ENCODE peak calls at places on chromosomes 7 and 10, in seven cellular contexts. One of them, this sample, is unnamed.

GRCh38 chr7:112272921-112273561 is 66.5 kb downstream of the ZNF277 start:
- DNase-seq in GM06990: no peak
- DNase-seq in CD8-positive, alpha-beta T cell: no peak
- DNase-seq in PC-3: no peak
- DNase-seq in tibial artery: no peak
- DNase-seq in bronchial epithelial cell: no peak
- DNase-seq in fibroblast of lung: peak; percentile 9
- DNase-seq in this sample: no peak

GRCh38 chr7:121994625-121995410 is 121.9 kb downstream of the PTPRZ1 start:
- DNase-seq in GM06990: peak; percentile 33
- DNase-seq in CD8-positive, alpha-beta T cell: peak; percentile 22
- DNase-seq in PC-3: peak; percentile 78
- DNase-seq in tibial artery: peak; percentile 48
- DNase-seq in bronchial epithelial cell: peak; percentile 83
- DNase-seq in fibroblast of lung: peak; percentile 84
- DNase-seq in this sample: peak; percentile 47

GRCh38 chr10:14478639-14479038 is 147.9 kb upstream of the FRMD4A start:
- DNase-seq in GM06990: no peak
- DNase-seq in CD8-positive, alpha-beta T cell: no peak
- DNase-seq in PC-3: peak; percentile 27
- DNase-seq in tibial artery: peak; percentile 54
- DNase-seq in bronchial epithelial cell: peak; percentile 37
- DNase-seq in fibroblast of lung: peak; percentile 85
- DNase-seq in this sample: peak; percentile 40

GRCh38 chr10:15439381-15439837 is 68.3 kb upstream of the FAM171A1 start:
- DNase-seq in GM06990: no peak
- DNase-seq in CD8-positive, alpha-beta T cell: no peak
- DNase-seq in PC-3: no peak
- DNase-seq in tibial artery: peak; percentile 36
- DNase-seq in bronchial epithelial cell: peak; percentile 60
- DNase-seq in fibroblast of lung: peak; percentile 43
- DNase-seq in this sample: no peak

GRCh38 chr10:35140727-35141126 is 14.1 kb downstream of the CREM start:
- DNase-seq in GM06990: no peak
- DNase-seq in CD8-positive, alpha-beta T cell: no peak
- DNase-seq in PC-3: no peak
- DNase-seq in tibial artery: no peak
- DNase-seq in bronchial epithelial cell: no peak
- DNase-seq in fibroblast of lung: no peak
- DNase-seq in this sample: no peak

GRCh38 chr10:112525215-112525614 is 78.2 kb downstream of the VTI1A start:
- DNase-seq in GM06990: no peak
- DNase-seq in CD8-positive, alpha-beta T cell: no peak
- DNase-seq in PC-3: peak; percentile 13
- DNase-seq in tibial artery: no peak
- DNase-seq in bronchial epithelial cell: peak; percentile 72
- DNase-seq in fibroblast of lung: no peak
- DNase-seq in this sample: no peak

GRCh38 chr10:33257439-33257838 is 77.0 kb downstream of the NRP1 start:
- DNase-seq in GM06990: no peak
- DNase-seq in CD8-positive, alpha-beta T cell: no peak
- DNase-seq in PC-3: peak; percentile 68
- DNase-seq in tibial artery: no peak
- DNase-seq in bronchial epithelial cell: peak; percentile 42
- DNase-seq in fibroblast of lung: no peak
- DNase-seq in this sample: no peak

GRCh38 chr10:77636967-77637473 is 588 bp downstream of the KCNMA1 start:
- DNase-seq in GM06990: peak; percentile 34
- DNase-seq in CD8-positive, alpha-beta T cell: no peak
- DNase-seq in PC-3: no peak
- DNase-seq in tibial artery: no peak
- DNase-seq in bronchial epithelial cell: no peak
- DNase-seq in fibroblast of lung: no peak
- DNase-seq in this sample: no peak

GRCh38 chr7:55325371-55325792 is 39.8 kb upstream of the LANCL2 start:
- DNase-seq in GM06990: no peak
- DNase-seq in CD8-positive, alpha-beta T cell: no peak
- DNase-seq in PC-3: peak; percentile 83
- DNase-seq in tibial artery: peak; percentile 51
- DNase-seq in bronchial epithelial cell: peak; percentile 3
- DNase-seq in fibroblast of lung: peak; percentile 96
- DNase-seq in this sample: peak; percentile 63

GRCh38 chr7:107164092-107164491 is 4.7 kb upstream of the HBP1 start:
- DNase-seq in GM06990: no peak
- DNase-seq in CD8-positive, alpha-beta T cell: no peak
- DNase-seq in PC-3: peak; percentile 49
- DNase-seq in tibial artery: no peak
- DNase-seq in bronchial epithelial cell: peak; percentile 37
- DNase-seq in fibroblast of lung: no peak
- DNase-seq in this sample: no peak

GRCh38 chr10:119908201-119908600 is 15.7 kb downstream of the SEC23IP start:
- DNase-seq in GM06990: no peak
- DNase-seq in CD8-positive, alpha-beta T cell: no peak
- DNase-seq in PC-3: no peak
- DNase-seq in tibial artery: no peak
- DNase-seq in bronchial epithelial cell: no peak
- DNase-seq in fibroblast of lung: peak; percentile 5
- DNase-seq in this sample: no peak

GRCh38 chr7:131068604-131069021 is 259.1 kb upstream of the MKLN1 start:
- DNase-seq in GM06990: no peak
- DNase-seq in CD8-positive, alpha-beta T cell: no peak
- DNase-seq in PC-3: peak; percentile 18
- DNase-seq in tibial artery: no peak
- DNase-seq in bronchial epithelial cell: peak; percentile 8
- DNase-seq in fibroblast of lung: peak; percentile 45
- DNase-seq in this sample: no peak

GRCh38 chr10:82867056-82867455 is 992.1 kb downstream of the NRG3 start:
- DNase-seq in GM06990: no peak
- DNase-seq in CD8-positive, alpha-beta T cell: no peak
- DNase-seq in PC-3: no peak
- DNase-seq in tibial artery: no peak
- DNase-seq in bronchial epithelial cell: no peak
- DNase-seq in fibroblast of lung: no peak
- DNase-seq in this sample: no peak

GRCh38 chr7:118449797-118450196 is 225.3 kb downstream of the ANKRD7 start:
- DNase-seq in GM06990: no peak
- DNase-seq in CD8-positive, alpha-beta T cell: no peak
- DNase-seq in PC-3: no peak
- DNase-seq in tibial artery: no peak
- DNase-seq in bronchial epithelial cell: no peak
- DNase-seq in fibroblast of lung: no peak
- DNase-seq in this sample: no peak

GRCh38 chr7:74572301-74573090 is 85.0 kb upstream of the GTF2I start:
- DNase-seq in GM06990: no peak
- DNase-seq in CD8-positive, alpha-beta T cell: no peak
- DNase-seq in PC-3: no peak
- DNase-seq in tibial artery: no peak
- DNase-seq in bronchial epithelial cell: no peak
- DNase-seq in fibroblast of lung: no peak
- DNase-seq in this sample: no peak

GRCh38 chr10:22259280-22259679 is 41.5 kb upstream of the EBLN1 start:
- DNase-seq in GM06990: no peak
- DNase-seq in CD8-positive, alpha-beta T cell: peak; percentile 21
- DNase-seq in PC-3: peak; percentile 11
- DNase-seq in tibial artery: no peak
- DNase-seq in bronchial epithelial cell: no peak
- DNase-seq in fibroblast of lung: peak; percentile 20
- DNase-seq in this sample: no peak

GRCh38 chr7:31883761-31884164 is 186.4 kb downstream of the PDE1C start:
- DNase-seq in GM06990: peak; percentile 68
- DNase-seq in CD8-positive, alpha-beta T cell: no peak
- DNase-seq in PC-3: peak; percentile 77
- DNase-seq in tibial artery: no peak
- DNase-seq in bronchial epithelial cell: peak; percentile 67
- DNase-seq in fibroblast of lung: peak; percentile 2
- DNase-seq in this sample: peak; percentile 37

GRCh38 chr7:7567898-7568531 is 1.3 kb downstream of the MIOS start:
- DNase-seq in GM06990: no peak
- DNase-seq in CD8-positive, alpha-beta T cell: no peak
- DNase-seq in PC-3: peak; percentile 27
- DNase-seq in tibial artery: no peak
- DNase-seq in bronchial epithelial cell: peak; percentile 35
- DNase-seq in fibroblast of lung: no peak
- DNase-seq in this sample: no peak

GRCh38 chr10:129505500-129506075 is 38.5 kb downstream of the MGMT start:
- DNase-seq in GM06990: no peak
- DNase-seq in CD8-positive, alpha-beta T cell: no peak
- DNase-seq in PC-3: no peak
- DNase-seq in tibial artery: no peak
- DNase-seq in bronchial epithelial cell: peak; percentile 92
- DNase-seq in fibroblast of lung: no peak
- DNase-seq in this sample: no peak

GRCh38 chr7:26650081-26650480 is 214.3 kb downstream of the SKAP2 start:
- DNase-seq in GM06990: no peak
- DNase-seq in CD8-positive, alpha-beta T cell: no peak
- DNase-seq in PC-3: no peak
- DNase-seq in tibial artery: no peak
- DNase-seq in bronchial epithelial cell: no peak
- DNase-seq in fibroblast of lung: no peak
- DNase-seq in this sample: no peak

GRCh38 chr7:120794100-120794729 is 63.7 kb downstream of the TSPAN12 start:
- DNase-seq in GM06990: no peak
- DNase-seq in CD8-positive, alpha-beta T cell: no peak
- DNase-seq in PC-3: no peak
- DNase-seq in tibial artery: no peak
- DNase-seq in bronchial epithelial cell: peak; percentile 79
- DNase-seq in fibroblast of lung: peak; percentile 24
- DNase-seq in this sample: no peak

GRCh38 chr10:75851946-75852345 is 420.5 kb downstream of the LRMDA start:
- DNase-seq in GM06990: no peak
- DNase-seq in CD8-positive, alpha-beta T cell: no peak
- DNase-seq in PC-3: no peak
- DNase-seq in tibial artery: no peak
- DNase-seq in bronchial epithelial cell: no peak
- DNase-seq in fibroblast of lung: no peak
- DNase-seq in this sample: no peak

GRCh38 chr10:75857269-75857846 is 425.9 kb downstream of the LRMDA start:
- DNase-seq in GM06990: no peak
- DNase-seq in CD8-positive, alpha-beta T cell: no peak
- DNase-seq in PC-3: no peak
- DNase-seq in tibial artery: no peak
- DNase-seq in bronchial epithelial cell: no peak
- DNase-seq in fibroblast of lung: no peak
- DNase-seq in this sample: no peak

GRCh38 chr10:75857896-75858295 is 426.5 kb downstream of the LRMDA start:
- DNase-seq in GM06990: no peak
- DNase-seq in CD8-positive, alpha-beta T cell: no peak
- DNase-seq in PC-3: no peak
- DNase-seq in tibial artery: no peak
- DNase-seq in bronchial epithelial cell: no peak
- DNase-seq in fibroblast of lung: no peak
- DNase-seq in this sample: no peak

GRCh38 chr10:75858357-75858756 is 426.9 kb downstream of the LRMDA start:
- DNase-seq in GM06990: no peak
- DNase-seq in CD8-positive, alpha-beta T cell: no peak
- DNase-seq in PC-3: no peak
- DNase-seq in tibial artery: no peak
- DNase-seq in bronchial epithelial cell: no peak
- DNase-seq in fibroblast of lung: no peak
- DNase-seq in this sample: no peak

GRCh38 chr10:75853085-75853484 is 421.7 kb downstream of the LRMDA start:
- DNase-seq in GM06990: no peak
- DNase-seq in CD8-positive, alpha-beta T cell: no peak
- DNase-seq in PC-3: peak; percentile 63
- DNase-seq in tibial artery: no peak
- DNase-seq in bronchial epithelial cell: no peak
- DNase-seq in fibroblast of lung: peak; percentile 6
- DNase-seq in this sample: no peak
- TF ChIP-seq CTCF in GM06990: peak; percentile 36
- TF ChIP-seq CTCF in CD8-positive, alpha-beta T cell: no peak
- TF ChIP-seq CTCF in PC-3: peak; percentile 98
- TF ChIP-seq CTCF in tibial artery: no peak
- TF ChIP-seq CTCF in bronchial epithelial cell: peak; percentile 48
- TF ChIP-seq CTCF in fibroblast of lung: peak; percentile 32
- TF ChIP-seq CTCF in this sample: peak; percentile 6

GRCh38 chr10:43879162-43879561 is 230.5 kb upstream of the ZNF32 start:
- DNase-seq in GM06990: no peak
- DNase-seq in CD8-positive, alpha-beta T cell: no peak
- DNase-seq in PC-3: no peak
- DNase-seq in tibial artery: no peak
- DNase-seq in bronchial epithelial cell: no peak
- DNase-seq in fibroblast of lung: no peak
- DNase-seq in this sample: no peak
- H3K4me3 ChIP-seq in GM06990: no peak overlapping the region
- H3K4me3 ChIP-seq in CD8-positive, alpha-beta T cell: no peak overlapping the region
- H3K4me3 ChIP-seq in PC-3: no peak overlapping the region
- H3K4me3 ChIP-seq in tibial artery: no peak overlapping the region
- H3K4me3 ChIP-seq in bronchial epithelial cell: no peak overlapping the region
- H3K4me3 ChIP-seq in fibroblast of lung: no peak overlapping the region
- H3K4me3 ChIP-seq in this sample: no peak overlapping the region

DNA sequence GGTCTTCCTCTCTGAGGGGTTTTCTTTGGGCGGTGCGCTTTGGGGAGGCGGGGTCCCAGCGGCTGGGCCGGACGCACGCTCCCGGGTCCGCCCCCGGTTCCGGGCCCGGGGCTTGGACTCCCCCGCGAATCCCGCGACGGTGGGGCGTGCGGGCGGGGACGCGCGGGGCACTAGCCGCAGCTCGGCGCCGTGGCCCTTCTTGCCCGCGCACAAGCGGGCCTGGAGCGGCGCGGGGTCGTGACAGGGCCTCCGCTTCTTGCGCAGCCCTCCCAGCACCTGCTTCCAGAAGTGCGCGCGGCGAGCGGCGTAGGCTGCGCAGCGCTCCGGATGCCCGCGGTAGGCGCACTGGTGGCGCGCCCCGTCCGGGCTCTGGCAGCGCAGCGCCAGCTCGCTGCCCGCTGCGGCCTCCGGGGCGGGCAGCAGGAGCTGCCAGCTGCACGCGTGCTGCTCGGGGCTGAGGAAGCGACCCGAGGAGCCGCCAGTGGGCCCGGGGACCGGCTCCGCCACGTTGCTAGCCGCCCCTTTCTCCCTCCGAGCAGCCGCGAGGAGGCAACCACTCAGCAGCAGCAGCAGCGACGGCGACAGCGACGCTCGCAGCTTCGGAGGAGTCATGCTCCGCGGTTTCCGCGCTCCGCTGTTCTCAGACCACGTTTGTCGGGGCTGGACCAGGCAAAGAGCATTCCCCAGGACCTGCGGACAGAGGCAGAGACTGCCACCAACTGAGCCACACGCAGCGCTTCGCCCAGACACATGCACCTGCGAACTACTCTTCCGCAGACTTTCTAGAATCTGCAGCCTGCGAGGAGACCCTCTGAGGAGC is 718 bp downstream of the FGFBP3 start:
- DNase-seq in GM06990: peak; percentile 86
- DNase-seq in CD8-positive, alpha-beta T cell: peak; percentile 75
- DNase-seq in PC-3: peak; percentile 83
- DNase-seq in tibial artery: peak; percentile 72
- DNase-seq in bronchial epithelial cell: peak; percentile 46
- DNase-seq in fibroblast of lung: peak; percentile 80
- DNase-seq in this sample: no peak
- TF ChIP-seq CTCF in GM06990: peak; percentile 75
- TF ChIP-seq CTCF in CD8-positive, alpha-beta T cell: peak; percentile 52
- TF ChIP-seq CTCF in PC-3: peak; percentile 54
- TF ChIP-seq CTCF in tibial artery: peak; percentile 41
- TF ChIP-seq CTCF in bronchial epithelial cell: peak; percentile 57
- TF ChIP-seq CTCF in fibroblast of lung: peak; percentile 7
- TF ChIP-seq CTCF in this sample: peak; percentile 56

DNA sequence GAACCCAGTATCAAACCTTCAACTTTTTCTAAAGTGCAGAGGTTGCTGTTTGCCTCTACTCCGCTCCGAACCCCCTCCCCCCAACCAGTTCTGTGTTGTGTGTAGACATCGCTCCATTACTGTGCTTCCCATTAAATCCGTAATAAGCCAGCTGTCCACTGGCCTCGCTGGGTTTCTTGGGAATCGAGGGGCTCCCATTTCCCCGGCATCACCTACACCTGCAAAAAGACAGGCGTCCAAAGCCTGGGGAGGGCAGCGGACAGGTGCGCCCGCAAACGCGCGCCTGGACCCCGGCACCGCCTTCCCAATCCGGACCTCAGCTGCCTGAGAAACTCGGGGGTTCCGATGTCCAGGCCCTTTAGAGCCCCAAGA is 631 bp downstream of the RTKN2 start:
- DNase-seq in GM06990: no peak
- DNase-seq in CD8-positive, alpha-beta T cell: no peak
- DNase-seq in PC-3: peak; percentile 60
- DNase-seq in tibial artery: no peak
- DNase-seq in bronchial epithelial cell: no peak
- DNase-seq in fibroblast of lung: no peak
- DNase-seq in this sample: no peak
- H3K4me3 ChIP-seq in GM06990: peak overlapping the region; percentile 64
- H3K4me3 ChIP-seq in CD8-positive, alpha-beta T cell: peak overlapping the region; percentile 58
- H3K4me3 ChIP-seq in PC-3: peak overlapping the region; percentile 75
- H3K4me3 ChIP-seq in tibial artery: peak overlapping the region; percentile 66
- H3K4me3 ChIP-seq in bronchial epithelial cell: peak overlapping the region; percentile 70
- H3K4me3 ChIP-seq in fibroblast of lung: peak overlapping the region; percentile 65
- H3K4me3 ChIP-seq in this sample: peak overlapping the region; percentile 76